ENCODE peak calls at places on chromosome 20, in five cellular contexts. B is Right ventricle myocardium inferior; K is NCI-H446; H is activated T-cell treated with anti-CD3 and anti-CD28 coated beads, Interleukin-2, amount 50 U/mL, for 72 hours; N is SK-MEL-5. I is an unnamed sample.

GRCh38 chr20:45968801-45969711 is 2.9 kb downstream of the ZNF335 start:
- DNase-seq in N (no peak), B (no peak), H (no peak), K (no peak), I (peak; percentile 20)

GRCh38 chr20:57076951-57077350 is 189.5 kb downstream of the BMP7 start:
- DNase-seq in N (no peak), B (no peak), H (no peak), K (no peak), I (no peak)

GRCh38 chr20:52590100-52590499 is 382.1 kb upstream of the TSHZ2 start:
- DNase-seq in B (no peak), K (no peak), H (no peak), N (no peak), I (no peak)

GRCh38 chr20:37954626-37955025 is 51.7 kb downstream of the VSTM2L start:
- DNase-seq in N (no peak), H (no peak), K (no peak), B (no peak), I (no peak)

GRCh38 chr20:58077282-58077681 is 151.2 kb downstream of the ANKRD60 start:
- DNase-seq in B (no peak), K (no peak), H (no peak), N (no peak), I (no peak)

GRCh38 chr20:3673551-3674070 is 8.2 kb downstream of the ADAM33 start:
- DNase-seq in N (no peak), H (no peak), K (no peak), B (peak; percentile 41), I (no peak)

GRCh38 chr20:38730989-38731737 is 6.9 kb downstream of the SLC32A1 start:
- DNase-seq in K (peak; percentile 61), N (peak; percentile 75), H (peak; percentile 83), B (peak; percentile 86), I (peak; percentile 83)

GRCh38 chr20:18857640-18858039 is 44.1 kb downstream of the SCP2D1 start:
- DNase-seq in H (no peak), K (no peak), B (no peak), N (no peak), I (no peak)

GRCh38 chr20:32181606-32182005 is 25.9 kb downstream of the PLAGL2 start:
- DNase-seq in K (no peak), B (no peak), H (no peak), N (no peak), I (no peak)

GRCh38 chr20:1830240-1830639 is 65.0 kb upstream of the SIRPA start:
- DNase-seq in K (peak; percentile 39), B (peak; percentile 77), N (no peak), H (no peak), I (no peak)

GRCh38 chr20:56606174-56606945 is 22.7 kb upstream of the TFAP2C start:
- DNase-seq in K (no peak), B (no peak), H (no peak), N (no peak), I (no peak)

GRCh38 chr20:18428490-18429173 is 38.2 kb downstream of the DZANK1 start:
- DNase-seq in H (no peak), K (peak; percentile 3), N (peak; percentile 19), B (no peak), I (no peak)